ENCODE peak calls at places on chromosomes 5 and 9, in eight cellular contexts. O is heart left ventricle, M is NB4, D is GM10248, W is cardiac muscle cell, S is OCI-LY7, E is GM12865, P is AG09309. H is an unnamed sample.

GRCh38 chr9:13648676-13649075 is 369.2 kb upstream of the MPDZ start:
- DNase-seq in M (no peak), S (no peak), E (no peak), P (no peak), D (no peak), W (no peak), O (no peak), H (no peak)

GRCh38 chr9:5186416-5187169 is 1.2 kb upstream of the INSL6 start:
- DNase-seq in M (peak; percentile 76), W (peak; percentile 54), O (peak; percentile 32), D (peak; percentile 57), P (peak; percentile 20), E (peak; percentile 59), S (peak; percentile 50), H (no peak)

GRCh38 chr5:53031695-53032096 is 42.5 kb downstream of the ITGA2 start:
- DNase-seq in P (peak; percentile 71), M (peak; percentile 31), W (peak; percentile 38), O (no peak), S (no peak), E (no peak), D (no peak), H (no peak)

GRCh38 chr5:15566789-15567188 is 66.8 kb downstream of the FBXL7 start:
- DNase-seq in P (no peak), W (no peak), E (no peak), M (no peak), O (no peak), S (no peak), D (no peak), H (no peak)

GRCh38 chr5:37816883-37817282 is 23.0 kb downstream of the GDNF start:
- DNase-seq in W (peak; percentile 11), O (no peak), S (no peak), P (no peak), M (no peak), E (no peak), D (no peak), H (peak; percentile 49)

GRCh38 chr9:90658181-90658580 is 15.6 kb upstream of the DIRAS2 start:
- DNase-seq in E (no peak), W (no peak), D (no peak), M (no peak), O (no peak), S (no peak), P (no peak), H (no peak)

GRCh38 chr9:81563739-81564138 is 125.6 kb downstream of the TLE1 start:
- DNase-seq in S (no peak), M (no peak), O (no peak), P (no peak), E (no peak), W (no peak), D (no peak), H (no peak)

GRCh38 chr5:32773944-32774343 is 62.8 kb downstream of the NPR3 start:
- DNase-seq in S (no peak), D (no peak), P (no peak), E (no peak), M (no peak), W (no peak), O (no peak), H (no peak)

GRCh38 chr5:80406980-80407734 is 707 bp upstream of the ZFYVE16 start:
- DNase-seq in W (no peak), E (peak; percentile 45), P (no peak), S (peak; percentile 15), O (peak; percentile 51), D (peak; percentile 15), M (peak; percentile 78), H (no peak)

GRCh38 chr9:85443190-85443598 is 298.6 kb downstream of the AGTPBP1 start:
- DNase-seq in D (no peak), E (peak; percentile 62), S (no peak), M (no peak), O (no peak), P (no peak), W (no peak), H (no peak)

GRCh38 chr9:93286252-93287188 is 102.6 kb downstream of the WNK2 start:
- DNase-seq in M (no peak), P (no peak), D (peak; percentile 1), E (no peak), S (peak; percentile 97), W (no peak), O (no peak), H (no peak)

GRCh38 chr5:124572973-124573372 is 173.5 kb downstream of the ZNF608 start:
- DNase-seq in D (no peak), O (no peak), E (no peak), P (no peak), M (no peak), W (no peak), S (no peak), H (no peak)

GRCh38 chr9:130945173-130945572 is 6.1 kb upstream of the FIBCD1 start:
- DNase-seq in D (no peak), S (no peak), M (no peak), P (no peak), W (no peak), E (no peak), O (no peak), H (no peak)

GRCh38 chr9:108057421-108058136 is 568.0 kb upstream of the KLF4 start:
- DNase-seq in D (no peak), W (no peak), E (no peak), M (peak; percentile 39), P (peak; percentile 95), O (no peak), S (no peak), H (no peak)

GRCh38 chr5:76718381-76718832 is 2.5 kb downstream of the F2R start:
- DNase-seq in D (no peak), M (no peak), P (no peak), S (no peak), E (no peak), O (peak; percentile 42), W (no peak), H (no peak)

GRCh38 chr5:88556415-88556814 is 287.8 kb upstream of the TMEM161B start:
- DNase-seq in O (no peak), S (no peak), P (no peak), W (no peak), E (no peak), M (no peak), D (no peak), H (no peak)

GRCh38 chr5:82847564-82847963 is 229.6 kb downstream of the TMEM167A start:
- DNase-seq in S (no peak), P (no peak), W (no peak), M (no peak), O (no peak), E (no peak), D (no peak), H (no peak)

GRCh38 chr9:69502671-69503301 is 169.4 kb downstream of the APBA1 start:
- DNase-seq in W (no peak), S (no peak), P (no peak), M (no peak), D (no peak), E (no peak), O (no peak), H (no peak)

DNA sequence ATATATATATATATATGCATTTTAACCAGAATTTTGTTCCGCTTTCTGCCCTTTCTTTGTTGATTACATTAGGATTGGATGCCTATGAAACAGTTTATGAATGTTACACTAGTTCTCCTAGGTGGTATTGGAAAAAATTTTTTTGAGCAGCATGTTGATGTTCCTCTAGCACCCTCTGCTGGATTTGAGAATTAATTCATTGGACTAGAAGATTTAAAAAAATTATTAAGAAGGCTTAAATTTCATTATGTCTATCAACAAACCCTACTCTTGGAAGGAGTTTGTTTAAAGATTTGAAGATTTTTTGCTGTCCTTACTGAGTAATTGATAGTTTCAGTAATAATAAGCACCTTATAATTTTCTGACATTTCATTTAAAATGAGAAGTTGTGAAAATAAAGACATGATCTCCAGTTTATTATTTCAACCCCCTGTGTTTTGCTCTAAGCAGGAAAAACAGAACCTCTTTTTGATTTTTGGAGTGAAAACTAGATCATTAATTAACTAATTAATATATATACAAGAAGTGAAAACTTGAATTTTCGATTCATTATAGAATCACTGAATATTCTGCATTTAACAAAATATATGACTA is 89.6 kb downstream of the CCDC171 start:
- DNase-seq in M (peak; percentile 73), P (peak; percentile 7), D (peak; percentile 37), W (peak; percentile 59), S (peak; percentile 65), O (no peak), E (peak; percentile 48), H (no peak)
- TF ChIP-seq CTCF in M (peak; percentile 59), P (peak; percentile 43), D (peak; percentile 43), W (peak; percentile 54), S (peak; percentile 85), O (peak; percentile 50), E (peak; percentile 47), H (peak; percentile 69)

GRCh38 chr5:154421868-154422267 is 23.9 kb upstream of the SAP30L start:
- DNase-seq in P (no peak), S (peak; percentile 51), E (peak; percentile 51), M (peak; percentile 50), D (no peak), W (no peak), O (no peak), H (no peak)
- TF ChIP-seq CTCF in P (peak; percentile 54), S (peak; percentile 82), E (peak; percentile 54), M (peak; percentile 66), D (peak; percentile 43), W (peak; percentile 44), O (peak; percentile 35), H (peak; percentile 44)

DNA sequence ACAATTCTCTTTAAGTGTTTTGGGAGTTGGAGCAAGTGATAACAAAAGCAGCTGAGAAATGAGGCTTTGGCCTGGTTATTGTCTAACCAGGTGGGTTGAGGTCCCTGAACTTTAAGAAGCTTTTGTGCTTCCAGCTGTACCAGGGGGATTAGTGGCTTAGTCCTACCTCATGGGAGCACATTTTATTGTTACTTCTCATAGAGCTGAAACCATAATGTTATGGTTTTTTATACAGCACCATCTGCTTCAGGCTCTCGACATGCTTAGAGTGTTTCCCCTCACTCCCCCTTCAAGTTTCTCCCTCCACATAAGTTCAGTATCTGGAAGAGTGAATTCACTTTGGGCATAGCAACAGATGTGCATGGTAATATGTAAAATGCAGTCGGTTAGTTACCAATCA is 95.7 kb upstream of the SPRY4 start:
- DNase-seq in W (no peak), O (no peak), D (no peak), E (no peak), P (no peak), M (no peak), S (no peak), H (no peak)
- TF ChIP-seq CTCF in W (no peak), O (no peak), D (no peak), E (no peak), P (no peak), M (no peak), S (no peak), H (no peak)

GRCh38 chr9:26723486-26723885 is 169.1 kb downstream of the CAAP1 start:
- DNase-seq in O (no peak), S (no peak), W (peak; percentile 42), M (peak; percentile 4), P (no peak), D (peak; percentile 24), E (peak; percentile 62), H (peak; percentile 74)
- TF ChIP-seq CTCF in O (no peak), S (peak; percentile 61), W (peak; percentile 48), M (peak; percentile 22), P (peak; percentile 52), D (peak; percentile 38), E (peak; percentile 67), H (peak; percentile 64)